ENCODE peak calls at places on chromosomes 13 and 19, in five cellular contexts. One of them, this sample, is unnamed. For H3K9me3, the result is how much of the 10 kb centered on the place peaks cover.

GRCh38 chr19:45395524-45396388 is 9.1 kb downstream of the PPP1R13L start:
- DNase-seq in thyroid gland: no peak
- DNase-seq in endodermal cell: peak
- DNase-seq in thoracic aorta: no peak
- DNase-seq in psoas muscle: no peak
- DNase-seq in this sample: no peak

GRCh38 chr13:39144391-39144790 is 106.1 kb downstream of the NHLRC3 start:
- DNase-seq in thyroid gland: no peak
- DNase-seq in endodermal cell: no peak
- DNase-seq in thoracic aorta: no peak
- DNase-seq in psoas muscle: no peak
- DNase-seq in this sample: no peak

GRCh38 chr13:59570204-59570603 is 593.5 kb downstream of the DIAPH3 start:
- DNase-seq in endodermal cell: no peak
- DNase-seq in thoracic aorta: no peak
- DNase-seq in thyroid gland: no peak
- DNase-seq in psoas muscle: no peak
- DNase-seq in this sample: no peak

GRCh38 chr13:70249332-70250064 is 141.2 kb upstream of the KLHL1 start:
- DNase-seq in thyroid gland: no peak
- DNase-seq in thoracic aorta: no peak
- DNase-seq in psoas muscle: no peak
- DNase-seq in endodermal cell: peak
- DNase-seq in this sample: no peak

GRCh38 chr19:50870417-50871089 is 2.7 kb upstream of the KLK2 start:
- DNase-seq in endodermal cell: peak
- DNase-seq in thyroid gland: no peak
- DNase-seq in psoas muscle: no peak
- DNase-seq in thoracic aorta: no peak
- DNase-seq in this sample: no peak

GRCh38 chr19:55563261-55563690 is 17.4 kb downstream of the ZNF579 start:
- DNase-seq in psoas muscle: peak
- DNase-seq in thyroid gland: no peak
- DNase-seq in endodermal cell: no peak
- DNase-seq in thoracic aorta: no peak
- DNase-seq in this sample: no peak

GRCh38 chr13:113840541-113841354 is 23.1 kb downstream of the GAS6 start:
- DNase-seq in thoracic aorta: no peak
- DNase-seq in psoas muscle: peak
- DNase-seq in thyroid gland: peak
- DNase-seq in endodermal cell: no peak
- DNase-seq in this sample: no peak

GRCh38 chr19:30049226-30049625 is 107.2 kb downstream of the URI1 start:
- DNase-seq in psoas muscle: no peak
- DNase-seq in endodermal cell: no peak
- DNase-seq in thyroid gland: no peak
- DNase-seq in thoracic aorta: no peak
- DNase-seq in this sample: no peak

GRCh38 chr19:7505288-7505681 is 10.6 kb upstream of the ZNF358 start:
- DNase-seq in psoas muscle: no peak
- DNase-seq in endodermal cell: no peak
- DNase-seq in thoracic aorta: no peak
- DNase-seq in thyroid gland: no peak
- DNase-seq in this sample: no peak

GRCh38 chr19:56554272-56554869 is 12.9 kb upstream of the ZNF470 start:
- DNase-seq in thoracic aorta: no peak
- DNase-seq in thyroid gland: no peak
- DNase-seq in endodermal cell: no peak
- DNase-seq in psoas muscle: no peak
- DNase-seq in this sample: no peak

GRCh38 chr19:18969953-18970659 is 29.1 kb upstream of the HOMER3 start:
- DNase-seq in psoas muscle: no peak
- DNase-seq in endodermal cell: no peak
- DNase-seq in thyroid gland: peak
- DNase-seq in thoracic aorta: no peak
- DNase-seq in this sample: no peak

GRCh38 chr19:18932216-18932841 is 8.7 kb downstream of the HOMER3 start:
- DNase-seq in endodermal cell: peak
- DNase-seq in psoas muscle: peak
- DNase-seq in thoracic aorta: peak
- DNase-seq in thyroid gland: peak
- DNase-seq in this sample: peak

GRCh38 chr13:78607409-78608253 is 4.3 kb upstream of the POU4F1 start:
- DNase-seq in endodermal cell: peak
- DNase-seq in thoracic aorta: no peak
- DNase-seq in thyroid gland: no peak
- DNase-seq in psoas muscle: no peak
- DNase-seq in this sample: no peak

GRCh38 chr13:75410207-75410606 is 71.8 kb downstream of the TBC1D4 start:
- DNase-seq in psoas muscle: no peak
- DNase-seq in thyroid gland: no peak
- DNase-seq in thoracic aorta: no peak
- DNase-seq in endodermal cell: no peak
- DNase-seq in this sample: no peak

GRCh38 chr13:107271226-107271625 is 703.3 kb upstream of the ARGLU1 start:
- DNase-seq in endodermal cell: peak
- DNase-seq in psoas muscle: no peak
- DNase-seq in thyroid gland: no peak
- DNase-seq in thoracic aorta: no peak
- DNase-seq in this sample: no peak

DNA sequence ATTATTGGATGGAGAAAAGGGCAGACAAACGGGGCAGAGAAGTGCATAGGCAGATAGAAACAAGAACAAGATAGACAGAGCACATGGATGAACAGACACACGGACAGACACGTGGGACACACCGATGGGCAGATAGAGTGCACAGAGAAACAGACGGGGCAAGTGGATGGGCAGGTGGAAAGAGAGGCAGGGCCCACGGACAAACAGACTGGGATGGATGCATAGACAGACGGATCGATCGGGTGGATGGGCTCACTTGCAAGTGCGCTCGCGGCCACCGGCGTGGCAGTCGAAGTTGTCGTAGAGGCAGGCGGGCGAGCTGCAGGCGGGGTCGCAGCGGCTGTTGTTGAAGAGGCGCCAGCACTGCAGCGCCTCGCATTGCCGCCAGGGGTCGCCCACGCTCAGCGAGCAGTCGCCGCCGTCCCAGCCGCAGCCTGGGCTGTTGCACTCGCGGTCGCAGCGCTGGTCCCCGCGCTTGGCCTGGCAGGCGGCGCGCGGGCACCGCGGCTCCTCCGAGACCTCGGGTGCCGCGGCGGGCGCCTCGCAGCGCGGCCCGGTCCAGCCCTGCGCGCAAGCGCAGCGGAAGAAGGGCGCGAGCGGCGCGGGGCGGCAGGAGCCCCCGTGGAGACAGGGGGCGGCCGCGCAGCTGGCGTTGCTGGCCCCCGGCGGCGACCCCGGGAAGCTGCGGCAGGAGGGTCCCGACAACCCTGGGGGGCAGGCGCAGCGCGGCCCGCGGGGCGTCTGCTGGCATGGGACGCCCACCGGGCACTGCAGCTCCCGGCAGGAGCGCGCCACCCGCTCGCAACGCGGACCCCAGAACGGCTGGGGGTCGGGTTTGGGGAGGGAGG is 23.3 kb downstream of the NOTCH3 start:
- DNase-seq in endodermal cell: peak
- DNase-seq in thyroid gland: peak
- DNase-seq in thoracic aorta: no peak
- DNase-seq in psoas muscle: peak
- DNase-seq in this sample: peak
- H3K4me3 ChIP-seq in endodermal cell: no peak
- H3K4me3 ChIP-seq in thyroid gland: no peak
- H3K4me3 ChIP-seq in thoracic aorta: peak
- H3K4me3 ChIP-seq in psoas muscle: peak
- H3K4me3 ChIP-seq in this sample: peak

DNA sequence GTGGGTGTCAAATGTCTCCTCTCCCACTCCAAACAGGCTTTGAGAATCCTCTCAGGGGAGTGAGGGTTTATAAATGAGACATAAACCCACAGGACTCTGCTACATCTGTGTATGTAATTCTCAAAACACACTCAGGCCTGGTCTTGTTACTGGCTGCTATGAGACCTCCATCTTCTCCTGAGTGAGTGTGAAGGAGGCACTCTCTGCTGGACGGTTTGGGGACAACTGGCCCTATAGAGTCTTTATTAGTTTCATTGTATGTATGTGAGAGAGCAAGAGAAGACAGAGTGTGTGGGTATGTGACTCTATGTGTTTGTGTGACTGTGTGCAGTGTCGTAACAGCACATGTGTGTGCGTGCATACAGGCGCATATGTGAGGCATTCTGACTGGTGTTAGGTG is 9.6 kb upstream of the CYP4F12 start:
- DNase-seq in thoracic aorta: no peak
- DNase-seq in endodermal cell: no peak
- DNase-seq in thyroid gland: no peak
- DNase-seq in psoas muscle: no peak
- DNase-seq in this sample: no peak
- H3K9me3 ChIP-seq in thoracic aorta: under half
- H3K9me3 ChIP-seq in endodermal cell: half or more
- H3K9me3 ChIP-seq in thyroid gland: under half
- H3K9me3 ChIP-seq in psoas muscle: under half
- H3K9me3 ChIP-seq in this sample: under half

GRCh38 chr13:98103531-98103930 is 39.4 kb upstream of the FARP1 start:
- DNase-seq in thyroid gland: no peak
- DNase-seq in psoas muscle: no peak
- DNase-seq in endodermal cell: no peak
- DNase-seq in thoracic aorta: no peak
- DNase-seq in this sample: no peak

GRCh38 chr13:98103942-98104880 is 38.7 kb upstream of the FARP1 start:
- DNase-seq in endodermal cell: no peak
- DNase-seq in psoas muscle: no peak
- DNase-seq in thyroid gland: no peak
- DNase-seq in thoracic aorta: no peak
- DNase-seq in this sample: no peak

GRCh38 chr13:98097749-98098148 is 45.1 kb upstream of the FARP1 start:
- DNase-seq in endodermal cell: no peak
- DNase-seq in psoas muscle: no peak
- DNase-seq in thyroid gland: no peak
- DNase-seq in thoracic aorta: no peak
- DNase-seq in this sample: no peak

GRCh38 chr13:98098511-98098910 is 44.4 kb upstream of the FARP1 start:
- DNase-seq in psoas muscle: no peak
- DNase-seq in endodermal cell: no peak
- DNase-seq in thoracic aorta: no peak
- DNase-seq in thyroid gland: no peak
- DNase-seq in this sample: no peak

DNA sequence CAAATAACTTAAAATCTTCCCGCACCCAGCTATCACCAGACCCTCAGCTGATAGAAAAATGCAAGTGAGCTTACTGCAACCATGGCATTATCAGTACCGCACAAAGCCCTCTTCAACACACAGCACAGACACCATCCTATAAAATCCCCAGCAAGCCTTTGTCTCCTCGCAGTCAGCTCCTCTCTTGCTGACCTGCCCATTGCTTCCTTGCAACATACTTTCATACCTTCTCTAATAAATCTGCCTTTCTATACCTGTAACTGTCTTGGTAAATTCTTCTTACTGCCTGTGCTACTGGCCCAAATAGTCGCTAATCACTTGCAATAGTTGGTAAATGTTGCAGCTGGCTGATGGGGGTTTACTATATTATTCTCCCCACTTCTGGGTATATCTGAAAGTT is 43.3 kb upstream of the FARP1 start:
- DNase-seq in psoas muscle: no peak
- DNase-seq in thyroid gland: no peak
- DNase-seq in endodermal cell: no peak
- DNase-seq in thoracic aorta: no peak
- DNase-seq in this sample: no peak
- H3K4me3 ChIP-seq in psoas muscle: no peak
- H3K4me3 ChIP-seq in thyroid gland: no peak
- H3K4me3 ChIP-seq in endodermal cell: no peak
- H3K4me3 ChIP-seq in thoracic aorta: no peak
- H3K4me3 ChIP-seq in this sample: no peak

DNA sequence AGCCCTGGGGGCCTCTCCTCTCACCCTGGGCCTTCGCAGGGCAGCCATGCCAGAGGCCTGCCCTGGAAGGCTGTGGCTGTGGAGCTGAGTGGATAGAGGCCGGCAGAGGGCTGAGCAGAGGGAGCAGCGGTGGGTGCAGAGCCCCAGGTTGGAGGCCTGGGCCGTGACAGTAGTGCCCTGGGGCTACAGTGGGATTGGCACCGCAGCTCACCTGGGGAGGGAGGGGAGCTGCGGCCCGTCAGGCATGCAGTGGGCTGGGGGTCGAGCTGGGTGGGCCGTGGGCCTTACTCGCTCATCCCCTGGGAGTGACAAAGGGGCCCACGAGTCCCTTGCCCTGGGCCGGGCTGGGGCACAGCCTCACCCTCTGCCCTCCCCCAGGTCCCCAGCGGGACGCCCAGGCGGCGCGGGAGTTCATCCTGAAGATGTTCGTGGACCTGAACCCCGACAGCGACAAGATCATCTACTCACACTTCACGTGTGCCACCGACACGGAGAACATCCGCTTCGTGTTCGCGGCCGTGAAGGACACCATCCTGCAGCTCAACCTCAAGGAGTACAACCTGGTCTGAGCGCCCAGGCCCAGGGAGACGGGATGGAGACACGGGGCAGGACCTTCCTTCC is 15.1 kb upstream of the GNA15 start:
- DNase-seq in thyroid gland: no peak
- DNase-seq in thoracic aorta: no peak
- DNase-seq in endodermal cell: no peak
- DNase-seq in psoas muscle: peak
- DNase-seq in this sample: no peak
- H3K9me3 ChIP-seq in thyroid gland: under half
- H3K9me3 ChIP-seq in thoracic aorta: under half
- H3K9me3 ChIP-seq in endodermal cell: under half
- H3K9me3 ChIP-seq in psoas muscle: under half
- H3K9me3 ChIP-seq in this sample: under half

GRCh38 chr19:54415901-54416621 is 797 bp downstream of the TTYH1 start:
- DNase-seq in endodermal cell: peak
- DNase-seq in psoas muscle: no peak
- DNase-seq in thyroid gland: no peak
- DNase-seq in thoracic aorta: no peak
- DNase-seq in this sample: no peak

GRCh38 chr19:54414156-54414555 is 1.1 kb upstream of the TTYH1 start:
- DNase-seq in thyroid gland: no peak
- DNase-seq in thoracic aorta: no peak
- DNase-seq in psoas muscle: no peak
- DNase-seq in endodermal cell: no peak
- DNase-seq in this sample: no peak

GRCh38 chr19:54416695-54417491 is 1.6 kb downstream of the TTYH1 start:
- DNase-seq in thyroid gland: no peak
- DNase-seq in psoas muscle: no peak
- DNase-seq in thoracic aorta: no peak
- DNase-seq in endodermal cell: peak
- DNase-seq in this sample: no peak

GRCh38 chr19:54412877-54413276 is 2.4 kb upstream of the TTYH1 start:
- DNase-seq in psoas muscle: no peak
- DNase-seq in thyroid gland: no peak
- DNase-seq in endodermal cell: no peak
- DNase-seq in thoracic aorta: no peak
- DNase-seq in this sample: no peak

GRCh38 chr19:54415208-54415900 is at the start of gene TTYH1:
- DNase-seq in thoracic aorta: no peak
- DNase-seq in endodermal cell: peak
- DNase-seq in psoas muscle: no peak
- DNase-seq in thyroid gland: no peak
- DNase-seq in this sample: no peak
- H3K4me3 ChIP-seq in thoracic aorta: no peak
- H3K4me3 ChIP-seq in endodermal cell: no peak
- H3K4me3 ChIP-seq in psoas muscle: no peak
- H3K4me3 ChIP-seq in thyroid gland: no peak
- H3K4me3 ChIP-seq in this sample: peak

GRCh38 chr19:23437901-23438300 is 42.6 kb upstream of the ZNF91 start:
- DNase-seq in thoracic aorta: no peak
- DNase-seq in endodermal cell: no peak
- DNase-seq in thyroid gland: no peak
- DNase-seq in psoas muscle: no peak
- DNase-seq in this sample: no peak
- H3K9me3 ChIP-seq in thoracic aorta: under half
- H3K9me3 ChIP-seq in endodermal cell: half or more
- H3K9me3 ChIP-seq in thyroid gland: under half
- H3K9me3 ChIP-seq in psoas muscle: under half
- H3K9me3 ChIP-seq in this sample: under half

This sample was measured in tibial nerve.